ENCODE peak calls at places on chromosomes 11 and 22, in seven cellular contexts. One of them, this sample, is unnamed.

GRCh38 chr11:35337136-35337918 is 82.0 kb downstream of the SLC1A2 start:
- DNase-seq in uterus: no peak
- DNase-seq in mucosa of descending colon: no peak
- DNase-seq in astrocyte of the hippocampus: peak; percentile 91
- DNase-seq in H9: no peak
- DNase-seq in cardiac muscle cell: peak; percentile 95
- DNase-seq in COR-L47: no peak
- DNase-seq in this sample: no peak

GRCh38 chr11:3904228-3904627 is 48.8 kb downstream of the STIM1 start:
- DNase-seq in uterus: no peak
- DNase-seq in mucosa of descending colon: no peak
- DNase-seq in astrocyte of the hippocampus: no peak
- DNase-seq in H9: no peak
- DNase-seq in cardiac muscle cell: no peak
- DNase-seq in COR-L47: no peak
- DNase-seq in this sample: no peak

GRCh38 chr22:30822216-30823014 is 127.7 kb downstream of the OSBP2 start:
- DNase-seq in uterus: no peak
- DNase-seq in mucosa of descending colon: no peak
- DNase-seq in astrocyte of the hippocampus: peak; percentile 41
- DNase-seq in H9: no peak
- DNase-seq in cardiac muscle cell: no peak
- DNase-seq in COR-L47: no peak
- DNase-seq in this sample: no peak

GRCh38 chr11:64233913-64234839 is at the start of gene VEGFB:
- DNase-seq in uterus: peak; percentile 71
- DNase-seq in mucosa of descending colon: peak; percentile 87
- DNase-seq in astrocyte of the hippocampus: peak; percentile 76
- DNase-seq in H9: no peak
- DNase-seq in cardiac muscle cell: peak; percentile 64
- DNase-seq in COR-L47: peak; percentile 56
- DNase-seq in this sample: no peak

GRCh38 chr11:120324932-120325810 is at the start of gene TLCD5:
- DNase-seq in uterus: peak; percentile 71
- DNase-seq in mucosa of descending colon: peak; percentile 65
- DNase-seq in astrocyte of the hippocampus: peak; percentile 93
- DNase-seq in H9: peak; percentile 94
- DNase-seq in cardiac muscle cell: peak; percentile 70
- DNase-seq in COR-L47: peak; percentile 80
- DNase-seq in this sample: no peak

GRCh38 chr11:19725379-19726079 is 12.9 kb downstream of the NAV2 start:
- DNase-seq in uterus: no peak
- DNase-seq in mucosa of descending colon: no peak
- DNase-seq in astrocyte of the hippocampus: peak; percentile 77
- DNase-seq in H9: no peak
- DNase-seq in cardiac muscle cell: no peak
- DNase-seq in COR-L47: no peak
- DNase-seq in this sample: no peak

GRCh38 chr22:41524809-41525449 is 19.3 kb downstream of the POLR3H start:
- DNase-seq in uterus: no peak
- DNase-seq in mucosa of descending colon: no peak
- DNase-seq in astrocyte of the hippocampus: no peak
- DNase-seq in H9: no peak
- DNase-seq in cardiac muscle cell: no peak
- DNase-seq in COR-L47: no peak
- DNase-seq in this sample: no peak

GRCh38 chr11:7851391-7851790 is 54.6 kb upstream of the OR5P2 start:
- DNase-seq in uterus: no peak
- DNase-seq in mucosa of descending colon: no peak
- DNase-seq in astrocyte of the hippocampus: no peak
- DNase-seq in H9: no peak
- DNase-seq in cardiac muscle cell: no peak
- DNase-seq in COR-L47: no peak
- DNase-seq in this sample: no peak

GRCh38 chr11:108115495-108116140 is 5.7 kb upstream of the ACAT1 start:
- DNase-seq in uterus: peak; percentile 88
- DNase-seq in mucosa of descending colon: peak; percentile 81
- DNase-seq in astrocyte of the hippocampus: peak; percentile 96
- DNase-seq in H9: peak; percentile 36
- DNase-seq in cardiac muscle cell: peak; percentile 92
- DNase-seq in COR-L47: no peak
- DNase-seq in this sample: peak; percentile 78

GRCh38 chr11:6646040-6646439 is 9.6 kb downstream of the DCHS1 start:
- DNase-seq in uterus: no peak
- DNase-seq in mucosa of descending colon: peak; percentile 54
- DNase-seq in astrocyte of the hippocampus: no peak
- DNase-seq in H9: no peak
- DNase-seq in cardiac muscle cell: peak; percentile 79
- DNase-seq in COR-L47: no peak
- DNase-seq in this sample: no peak

GRCh38 chr22:44983878-44984482 is 25.8 kb downstream of the PHF21B start:
- DNase-seq in uterus: no peak
- DNase-seq in mucosa of descending colon: no peak
- DNase-seq in astrocyte of the hippocampus: no peak
- DNase-seq in H9: no peak
- DNase-seq in cardiac muscle cell: no peak
- DNase-seq in COR-L47: no peak
- DNase-seq in this sample: no peak

GRCh38 chr11:11798586-11799438 is 43.0 kb upstream of the USP47 start:
- DNase-seq in uterus: peak; percentile 86
- DNase-seq in mucosa of descending colon: peak; percentile 91
- DNase-seq in astrocyte of the hippocampus: peak; percentile 88
- DNase-seq in H9: no peak
- DNase-seq in cardiac muscle cell: peak; percentile 79
- DNase-seq in COR-L47: peak; percentile 61
- DNase-seq in this sample: peak; percentile 17

GRCh38 chr11:78840190-78840589 is 265.5 kb upstream of the NARS2 start:
- DNase-seq in uterus: no peak
- DNase-seq in mucosa of descending colon: no peak
- DNase-seq in astrocyte of the hippocampus: no peak
- DNase-seq in H9: no peak
- DNase-seq in cardiac muscle cell: peak; percentile 76
- DNase-seq in COR-L47: no peak
- DNase-seq in this sample: no peak

GRCh38 chr11:1218788-1219445 is 3.9 kb upstream of the MUC5B start:
- DNase-seq in uterus: no peak
- DNase-seq in mucosa of descending colon: peak; percentile 48
- DNase-seq in astrocyte of the hippocampus: no peak
- DNase-seq in H9: peak; percentile 25
- DNase-seq in cardiac muscle cell: no peak
- DNase-seq in COR-L47: no peak
- DNase-seq in this sample: no peak

GRCh38 chr11:127074151-127074761 is 73.7 kb upstream of the KIRREL3 start:
- DNase-seq in uterus: no peak
- DNase-seq in mucosa of descending colon: peak; percentile 43
- DNase-seq in astrocyte of the hippocampus: peak; percentile 57
- DNase-seq in H9: peak; percentile 62
- DNase-seq in cardiac muscle cell: peak; percentile 31
- DNase-seq in COR-L47: peak; percentile 84
- DNase-seq in this sample: peak; percentile 5

GRCh38 chr11:125251956-125252355 is 87.4 kb downstream of the PKNOX2 start:
- DNase-seq in uterus: no peak
- DNase-seq in mucosa of descending colon: no peak
- DNase-seq in astrocyte of the hippocampus: peak; percentile 22
- DNase-seq in H9: no peak
- DNase-seq in cardiac muscle cell: no peak
- DNase-seq in COR-L47: no peak
- DNase-seq in this sample: no peak

GRCh38 chr11:63567044-63567840 is 4.1 kb upstream of the PLAAT2 start:
- DNase-seq in uterus: peak; percentile 60
- DNase-seq in mucosa of descending colon: no peak
- DNase-seq in astrocyte of the hippocampus: peak; percentile 85
- DNase-seq in H9: peak; percentile 42
- DNase-seq in cardiac muscle cell: peak; percentile 92
- DNase-seq in COR-L47: no peak
- DNase-seq in this sample: no peak

GRCh38 chr11:67504023-67504949 is 877 bp downstream of the PITPNM1 start:
- DNase-seq in uterus: no peak
- DNase-seq in mucosa of descending colon: no peak
- DNase-seq in astrocyte of the hippocampus: peak; percentile 73
- DNase-seq in H9: no peak
- DNase-seq in cardiac muscle cell: peak; percentile 58
- DNase-seq in COR-L47: peak; percentile 40
- DNase-seq in this sample: no peak

GRCh38 chr22:22023581-22024137 is 41.1 kb upstream of the TOP3B start:
- DNase-seq in uterus: no peak
- DNase-seq in mucosa of descending colon: no peak
- DNase-seq in astrocyte of the hippocampus: no peak
- DNase-seq in H9: no peak
- DNase-seq in cardiac muscle cell: no peak
- DNase-seq in COR-L47: no peak
- DNase-seq in this sample: no peak

GRCh38 chr11:65826972-65827773 is 6.6 kb upstream of the SNX32 start:
- DNase-seq in uterus: no peak
- DNase-seq in mucosa of descending colon: no peak
- DNase-seq in astrocyte of the hippocampus: no peak
- DNase-seq in H9: no peak
- DNase-seq in cardiac muscle cell: no peak
- DNase-seq in COR-L47: no peak
- DNase-seq in this sample: no peak

GRCh38 chr11:65329503-65329902 is 4.1 kb upstream of the DPF2 start:
- DNase-seq in uterus: no peak
- DNase-seq in mucosa of descending colon: no peak
- DNase-seq in astrocyte of the hippocampus: no peak
- DNase-seq in H9: no peak
- DNase-seq in cardiac muscle cell: no peak
- DNase-seq in COR-L47: no peak
- DNase-seq in this sample: no peak

GRCh38 chr11:131253142-131253884 is 117.1 kb upstream of the NTM start:
- DNase-seq in uterus: no peak
- DNase-seq in mucosa of descending colon: no peak
- DNase-seq in astrocyte of the hippocampus: no peak
- DNase-seq in H9: peak; percentile 75
- DNase-seq in cardiac muscle cell: peak; percentile 69
- DNase-seq in COR-L47: no peak
- DNase-seq in this sample: no peak

GRCh38 chr11:64235427-64236161 is 1.2 kb downstream of the VEGFB start:
- DNase-seq in uterus: peak; percentile 22
- DNase-seq in mucosa of descending colon: peak; percentile 51
- DNase-seq in astrocyte of the hippocampus: no peak
- DNase-seq in H9: no peak
- DNase-seq in cardiac muscle cell: no peak
- DNase-seq in COR-L47: no peak
- DNase-seq in this sample: no peak

GRCh38 chr22:46366801-46367706 is 31.5 kb downstream of the TRMU start:
- DNase-seq in uterus: no peak
- DNase-seq in mucosa of descending colon: no peak
- DNase-seq in astrocyte of the hippocampus: no peak
- DNase-seq in H9: no peak
- DNase-seq in cardiac muscle cell: no peak
- DNase-seq in COR-L47: no peak
- DNase-seq in this sample: no peak

GRCh38 chr11:40241524-40242037 is 1217.9 kb downstream of the LRRC4C start:
- DNase-seq in uterus: peak; percentile 17
- DNase-seq in mucosa of descending colon: no peak
- DNase-seq in astrocyte of the hippocampus: peak; percentile 87
- DNase-seq in H9: no peak
- DNase-seq in cardiac muscle cell: peak; percentile 0
- DNase-seq in COR-L47: no peak
- DNase-seq in this sample: no peak

GRCh38 chr22:48925450-48925849 is 902.2 kb downstream of the BRD1 start:
- DNase-seq in uterus: no peak
- DNase-seq in mucosa of descending colon: no peak
- DNase-seq in astrocyte of the hippocampus: no peak
- DNase-seq in H9: no peak
- DNase-seq in cardiac muscle cell: no peak
- DNase-seq in COR-L47: no peak
- DNase-seq in this sample: no peak

GRCh38 chr11:64044730-64045386 is 9.1 kb downstream of the FLRT1 start:
- DNase-seq in uterus: no peak
- DNase-seq in mucosa of descending colon: no peak
- DNase-seq in astrocyte of the hippocampus: no peak
- DNase-seq in H9: no peak
- DNase-seq in cardiac muscle cell: no peak
- DNase-seq in COR-L47: peak; percentile 41
- DNase-seq in this sample: peak; percentile 71

GRCh38 chr22:19626042-19626560 is 88.2 kb upstream of the SEPTIN5 start:
- DNase-seq in uterus: no peak
- DNase-seq in mucosa of descending colon: no peak
- DNase-seq in astrocyte of the hippocampus: no peak
- DNase-seq in H9: no peak
- DNase-seq in cardiac muscle cell: no peak
- DNase-seq in COR-L47: no peak
- DNase-seq in this sample: no peak

GRCh38 chr11:77503006-77503405 is 29.1 kb upstream of the PAK1 start:
- DNase-seq in uterus: no peak
- DNase-seq in mucosa of descending colon: no peak
- DNase-seq in astrocyte of the hippocampus: no peak
- DNase-seq in H9: no peak
- DNase-seq in cardiac muscle cell: peak; percentile 41
- DNase-seq in COR-L47: no peak
- DNase-seq in this sample: no peak

GRCh38 chr11:3137486-3138177 is 27.5 kb downstream of the OSBPL5 start:
- DNase-seq in uterus: no peak
- DNase-seq in mucosa of descending colon: peak; percentile 10
- DNase-seq in astrocyte of the hippocampus: no peak
- DNase-seq in H9: no peak
- DNase-seq in cardiac muscle cell: no peak
- DNase-seq in COR-L47: no peak
- DNase-seq in this sample: no peak

GRCh38 chr22:25404923-25405853 is 159.3 kb upstream of the GRK3 start:
- DNase-seq in uterus: peak; percentile 64
- DNase-seq in mucosa of descending colon: peak; percentile 92
- DNase-seq in astrocyte of the hippocampus: peak; percentile 86
- DNase-seq in H9: no peak
- DNase-seq in cardiac muscle cell: peak; percentile 78
- DNase-seq in COR-L47: no peak
- DNase-seq in this sample: no peak

GRCh38 chr11:130118636-130119387 is 40.8 kb upstream of the ST14 start:
- DNase-seq in uterus: no peak
- DNase-seq in mucosa of descending colon: no peak
- DNase-seq in astrocyte of the hippocampus: no peak
- DNase-seq in H9: no peak
- DNase-seq in cardiac muscle cell: no peak
- DNase-seq in COR-L47: no peak
- DNase-seq in this sample: no peak

GRCh38 chr11:637593-638507 is 781 bp downstream of the DRD4 start:
- DNase-seq in uterus: no peak
- DNase-seq in mucosa of descending colon: no peak
- DNase-seq in astrocyte of the hippocampus: peak; percentile 46
- DNase-seq in H9: no peak
- DNase-seq in cardiac muscle cell: no peak
- DNase-seq in COR-L47: no peak
- DNase-seq in this sample: no peak

GRCh38 chr22:23237841-23238240 is 57.5 kb downstream of the BCR start:
- DNase-seq in uterus: no peak
- DNase-seq in mucosa of descending colon: no peak
- DNase-seq in astrocyte of the hippocampus: no peak
- DNase-seq in H9: no peak
- DNase-seq in cardiac muscle cell: no peak
- DNase-seq in COR-L47: no peak
- DNase-seq in this sample: no peak

GRCh38 chr11:63682045-63682915 is 980 bp downstream of the RTN3 start:
- DNase-seq in uterus: peak; percentile 34
- DNase-seq in mucosa of descending colon: peak; percentile 52
- DNase-seq in astrocyte of the hippocampus: peak; percentile 41
- DNase-seq in H9: peak; percentile 44
- DNase-seq in cardiac muscle cell: peak; percentile 37
- DNase-seq in COR-L47: no peak
- DNase-seq in this sample: no peak

GRCh38 chr11:68377389-68377795 is 65.0 kb downstream of the LRP5 start:
- DNase-seq in uterus: no peak
- DNase-seq in mucosa of descending colon: no peak
- DNase-seq in astrocyte of the hippocampus: no peak
- DNase-seq in H9: no peak
- DNase-seq in cardiac muscle cell: no peak
- DNase-seq in COR-L47: no peak
- DNase-seq in this sample: no peak

GRCh38 chr11:114080769-114081168 is 21.3 kb downstream of the ZBTB16 start:
- DNase-seq in uterus: no peak
- DNase-seq in mucosa of descending colon: no peak
- DNase-seq in astrocyte of the hippocampus: no peak
- DNase-seq in H9: no peak
- DNase-seq in cardiac muscle cell: no peak
- DNase-seq in COR-L47: no peak
- DNase-seq in this sample: no peak

GRCh38 chr22:42328130-42328821 is 57.8 kb upstream of the TCF20 start:
- DNase-seq in uterus: no peak
- DNase-seq in mucosa of descending colon: no peak
- DNase-seq in astrocyte of the hippocampus: no peak
- DNase-seq in H9: no peak
- DNase-seq in cardiac muscle cell: no peak
- DNase-seq in COR-L47: no peak
- DNase-seq in this sample: no peak